ENCODE peak calls at places on chromosomes 7 and 10, in nine cellular contexts. P, H, G, T, B, W, D, C and S are unnamed samples.

GRCh38 chr7:1843271-1843861 is 173.3 kb downstream of the ELFN1 start:
- DNase-seq in P (peak; percentile 12), H (peak; percentile 70), G (no peak), T (no peak), B (peak; percentile 87), W (no peak), D (no peak), C (peak; percentile 21), S (peak; percentile 19)

GRCh38 chr7:11831383-11831726 is 643 bp downstream of the THSD7A start:
- DNase-seq in P (no peak), H (no peak), G (no peak), T (no peak), B (no peak), W (peak; percentile 51), D (no peak), C (no peak), S (no peak)

GRCh38 chr10:17655567-17656146 is 11.7 kb downstream of the STAM start:
- DNase-seq in P (no peak), H (no peak), G (no peak), T (peak; percentile 61), B (no peak), W (no peak), D (no peak), C (peak; percentile 87), S (no peak)

GRCh38 chr7:155108144-155108901 is 38.2 kb downstream of the HTR5A start:
- DNase-seq in P (no peak), H (no peak), G (no peak), T (no peak), B (no peak), W (no peak), D (no peak), C (no peak), S (no peak)

GRCh38 chr7:99619571-99620130 is 2.9 kb downstream of the ZSCAN25 start:
- DNase-seq in P (no peak), H (no peak), G (no peak), T (no peak), B (no peak), W (no peak), D (no peak), C (no peak), S (no peak)

GRCh38 chr7:17040701-17041100 is 158.9 kb upstream of the AGR3 start:
- DNase-seq in P (no peak), H (no peak), G (no peak), T (no peak), B (no peak), W (peak; percentile 50), D (no peak), C (peak; percentile 24), S (no peak)

GRCh38 chr7:4837814-4838625 is 23.8 kb downstream of the PAPOLB start:
- DNase-seq in P (no peak), H (no peak), G (no peak), T (no peak), B (no peak), W (no peak), D (no peak), C (no peak), S (no peak)

GRCh38 chr10:115398026-115398425 is 304.9 kb downstream of the ATRNL1 start:
- DNase-seq in P (no peak), H (no peak), G (no peak), T (no peak), B (no peak), W (no peak), D (no peak), C (no peak), S (no peak)

GRCh38 chr7:135272303-135272702 is 38.7 kb downstream of the STRA8 start:
- DNase-seq in P (no peak), H (no peak), G (no peak), T (no peak), B (no peak), W (no peak), D (no peak), C (no peak), S (no peak)
- H3K4me3 ChIP-seq in P (no peak overlapping the region), H (no peak overlapping the region), G (no peak overlapping the region), T (no peak overlapping the region), B (no peak overlapping the region), W (no peak overlapping the region), D (no peak overlapping the region), C (no peak overlapping the region), S (no peak overlapping the region)

GRCh38 chr7:14687241-14687640 is 215.3 kb downstream of the DGKB start:
- DNase-seq in P (no peak), H (no peak), G (no peak), T (no peak), B (no peak), W (no peak), D (no peak), C (no peak), S (no peak)
- TF ChIP-seq CTCF in P (no peak), H (no peak), G (no peak), T (no peak), B (no peak), W (no peak), D (no peak), C (no peak), S (no peak)

GRCh38 chr10:33335800-33336605 is 1.5 kb upstream of the NRP1 start:
- DNase-seq in P (peak; percentile 44), H (peak; percentile 47), G (peak; percentile 78), T (peak; percentile 39), B (peak; percentile 81), W (peak; percentile 91), D (peak; percentile 67), C (peak; percentile 72), S (no peak)

GRCh38 chr10:33335550-33335799 is 1.0 kb upstream of the NRP1 start:
- DNase-seq in P (no peak), H (no peak), G (peak; percentile 58), T (no peak), B (no peak), W (peak; percentile 50), D (no peak), C (no peak), S (no peak)

GRCh38 chr10:33334839-33335549 is 527 bp upstream of the NRP1 start:
- DNase-seq in P (peak; percentile 87), H (peak; percentile 64), G (peak; percentile 78), T (peak; percentile 84), B (peak; percentile 90), W (peak; percentile 96), D (peak; percentile 89), C (peak; percentile 47), S (peak; percentile 74)

GRCh38 chr10:33337335-33337854 is 2.9 kb upstream of the NRP1 start:
- DNase-seq in P (peak; percentile 68), H (no peak), G (peak; percentile 53), T (peak; percentile 81), B (peak; percentile 79), W (peak; percentile 92), D (peak; percentile 29), C (no peak), S (peak; percentile 68)

GRCh38 chr10:33336606-33337334 is 2.3 kb upstream of the NRP1 start:
- DNase-seq in P (no peak), H (no peak), G (peak; percentile 51), T (peak; percentile 51), B (no peak), W (peak; percentile 68), D (peak; percentile 53), C (no peak), S (no peak)
- H3K4me3 ChIP-seq in P (peak overlapping the region; percentile 85), H (peak overlapping the region; percentile 62), G (peak overlapping the region; percentile 85), T (peak overlapping the region; percentile 89), B (peak overlapping the region; percentile 55), W (peak overlapping the region; percentile 88), D (peak overlapping the region; percentile 92), C (peak overlapping the region; percentile 92), S (peak overlapping the region; percentile 83)

GRCh38 chr7:148802101-148802493 is 82.0 kb downstream of the EZH2 start:
- DNase-seq in P (no peak), H (no peak), G (no peak), T (no peak), B (no peak), W (no peak), D (no peak), C (no peak), S (no peak)

GRCh38 chr7:148800677-148801076 is 83.4 kb downstream of the EZH2 start:
- DNase-seq in P (no peak), H (no peak), G (no peak), T (no peak), B (no peak), W (no peak), D (no peak), C (no peak), S (no peak)

GRCh38 chr7:148804343-148805234 is 79.5 kb downstream of the EZH2 start:
- DNase-seq in P (no peak), H (no peak), G (no peak), T (no peak), B (no peak), W (no peak), D (no peak), C (no peak), S (no peak)

GRCh38 chr7:148799893-148800545 is 84.1 kb downstream of the EZH2 start:
- DNase-seq in P (no peak), H (no peak), G (no peak), T (no peak), B (no peak), W (no peak), D (no peak), C (no peak), S (no peak)

GRCh38 chr7:148803094-148803493 is 81.0 kb downstream of the EZH2 start:
- DNase-seq in P (no peak), H (no peak), G (no peak), T (no peak), B (no peak), W (no peak), D (no peak), C (no peak), S (no peak)
- TF ChIP-seq CTCF in P (no peak), H (no peak), G (no peak), T (no peak), B (no peak), W (no peak), D (no peak), C (no peak), S (no peak)